ENCODE peak calls at places on chromosomes 3 and 15, in eight cellular contexts. One of them, this sample, is unnamed. For H3K4me1, the result is how much of the 10 kb centered on the place peaks cover.

GRCh38 chr3:197907196-197907595 is 42.8 kb upstream of the RPL35A start:
- DNase-seq in CD8-positive, alpha-beta T cell: no peak
- DNase-seq in upper lobe of right lung: no peak
- DNase-seq in mesenchymal stem cell: no peak
- DNase-seq in hepatocyte: no peak
- DNase-seq in mucosa of descending colon: no peak
- DNase-seq in cardiac muscle cell: no peak
- DNase-seq in HCT116: no peak
- DNase-seq in this sample: no peak

GRCh38 chr3:29772436-29772835 is 491.6 kb downstream of the RBMS3 start:
- DNase-seq in upper lobe of right lung: no peak
- DNase-seq in CD8-positive, alpha-beta T cell: no peak
- DNase-seq in cardiac muscle cell: no peak
- DNase-seq in HCT116: no peak
- DNase-seq in mesenchymal stem cell: no peak
- DNase-seq in mucosa of descending colon: no peak
- DNase-seq in hepatocyte: no peak
- DNase-seq in this sample: no peak

GRCh38 chr15:64686130-64686735 is 89.2 kb downstream of the RBPMS2 start:
- DNase-seq in CD8-positive, alpha-beta T cell: peak
- DNase-seq in HCT116: peak
- DNase-seq in hepatocyte: peak
- DNase-seq in cardiac muscle cell: peak
- DNase-seq in mesenchymal stem cell: peak
- DNase-seq in mucosa of descending colon: no peak
- DNase-seq in upper lobe of right lung: no peak
- DNase-seq in this sample: peak

GRCh38 chr15:29126208-29126536 is 143.4 kb downstream of the NSMCE3 start:
- DNase-seq in upper lobe of right lung: no peak
- DNase-seq in cardiac muscle cell: no peak
- DNase-seq in CD8-positive, alpha-beta T cell: no peak
- DNase-seq in hepatocyte: no peak
- DNase-seq in HCT116: no peak
- DNase-seq in mesenchymal stem cell: no peak
- DNase-seq in mucosa of descending colon: peak
- DNase-seq in this sample: no peak

GRCh38 chr3:58556761-58557181 is 19.8 kb upstream of the ACOX2 start:
- DNase-seq in mesenchymal stem cell: no peak
- DNase-seq in hepatocyte: no peak
- DNase-seq in HCT116: no peak
- DNase-seq in mucosa of descending colon: no peak
- DNase-seq in upper lobe of right lung: no peak
- DNase-seq in cardiac muscle cell: no peak
- DNase-seq in CD8-positive, alpha-beta T cell: no peak
- DNase-seq in this sample: peak

GRCh38 chr15:40845511-40846284 is 1.9 kb downstream of the SPINT1 start:
- DNase-seq in cardiac muscle cell: no peak
- DNase-seq in mucosa of descending colon: peak
- DNase-seq in mesenchymal stem cell: no peak
- DNase-seq in HCT116: no peak
- DNase-seq in hepatocyte: peak
- DNase-seq in upper lobe of right lung: peak
- DNase-seq in CD8-positive, alpha-beta T cell: no peak
- DNase-seq in this sample: no peak

GRCh38 chr15:70308011-70308761 is 210.5 kb upstream of the TLE3 start:
- DNase-seq in HCT116: peak
- DNase-seq in cardiac muscle cell: no peak
- DNase-seq in upper lobe of right lung: no peak
- DNase-seq in mucosa of descending colon: no peak
- DNase-seq in mesenchymal stem cell: no peak
- DNase-seq in CD8-positive, alpha-beta T cell: peak
- DNase-seq in hepatocyte: no peak
- DNase-seq in this sample: no peak

GRCh38 chr3:99953596-99953995 is 135.9 kb downstream of the CMSS1 start:
- DNase-seq in mucosa of descending colon: no peak
- DNase-seq in cardiac muscle cell: no peak
- DNase-seq in hepatocyte: no peak
- DNase-seq in upper lobe of right lung: no peak
- DNase-seq in mesenchymal stem cell: no peak
- DNase-seq in HCT116: no peak
- DNase-seq in CD8-positive, alpha-beta T cell: no peak
- DNase-seq in this sample: no peak

GRCh38 chr3:79246875-79247274 is 520.9 kb downstream of the ROBO1 start:
- DNase-seq in mucosa of descending colon: no peak
- DNase-seq in mesenchymal stem cell: no peak
- DNase-seq in CD8-positive, alpha-beta T cell: no peak
- DNase-seq in hepatocyte: no peak
- DNase-seq in cardiac muscle cell: no peak
- DNase-seq in upper lobe of right lung: no peak
- DNase-seq in HCT116: no peak
- DNase-seq in this sample: no peak

GRCh38 chr15:40105517-40106202 is 3.0 kb downstream of the BMF start:
- DNase-seq in HCT116: no peak
- DNase-seq in hepatocyte: no peak
- DNase-seq in mesenchymal stem cell: no peak
- DNase-seq in CD8-positive, alpha-beta T cell: no peak
- DNase-seq in upper lobe of right lung: no peak
- DNase-seq in cardiac muscle cell: no peak
- DNase-seq in mucosa of descending colon: no peak
- DNase-seq in this sample: no peak

GRCh38 chr3:154210986-154211385 is 89.8 kb downstream of the ARHGEF26 start:
- DNase-seq in hepatocyte: no peak
- DNase-seq in cardiac muscle cell: no peak
- DNase-seq in mucosa of descending colon: no peak
- DNase-seq in CD8-positive, alpha-beta T cell: no peak
- DNase-seq in mesenchymal stem cell: no peak
- DNase-seq in HCT116: no peak
- DNase-seq in upper lobe of right lung: no peak
- DNase-seq in this sample: peak

GRCh38 chr3:124951511-124952390 is 17.2 kb upstream of the MUC13 start:
- DNase-seq in CD8-positive, alpha-beta T cell: no peak
- DNase-seq in HCT116: no peak
- DNase-seq in hepatocyte: peak
- DNase-seq in mucosa of descending colon: peak
- DNase-seq in upper lobe of right lung: no peak
- DNase-seq in mesenchymal stem cell: no peak
- DNase-seq in cardiac muscle cell: no peak
- DNase-seq in this sample: peak

GRCh38 chr3:122920986-122921385 is 106.6 kb downstream of the SEMA5B start:
- DNase-seq in CD8-positive, alpha-beta T cell: no peak
- DNase-seq in hepatocyte: no peak
- DNase-seq in upper lobe of right lung: no peak
- DNase-seq in mesenchymal stem cell: no peak
- DNase-seq in HCT116: no peak
- DNase-seq in cardiac muscle cell: no peak
- DNase-seq in mucosa of descending colon: no peak
- DNase-seq in this sample: no peak

GRCh38 chr3:62414786-62415185 is 41.4 kb upstream of the FEZF2 start:
- DNase-seq in cardiac muscle cell: no peak
- DNase-seq in upper lobe of right lung: no peak
- DNase-seq in mucosa of descending colon: no peak
- DNase-seq in HCT116: no peak
- DNase-seq in hepatocyte: no peak
- DNase-seq in CD8-positive, alpha-beta T cell: no peak
- DNase-seq in mesenchymal stem cell: no peak
- DNase-seq in this sample: no peak

GRCh38 chr3:72520690-72521308 is 327.4 kb downstream of the SHQ1 start:
- DNase-seq in CD8-positive, alpha-beta T cell: no peak
- DNase-seq in mesenchymal stem cell: peak
- DNase-seq in upper lobe of right lung: no peak
- DNase-seq in hepatocyte: peak
- DNase-seq in mucosa of descending colon: no peak
- DNase-seq in HCT116: peak
- DNase-seq in cardiac muscle cell: no peak
- DNase-seq in this sample: peak

GRCh38 chr15:75577401-75578205 is 1.5 kb downstream of the PTPN9 start:
- DNase-seq in HCT116: no peak
- DNase-seq in CD8-positive, alpha-beta T cell: no peak
- DNase-seq in hepatocyte: no peak
- DNase-seq in mucosa of descending colon: no peak
- DNase-seq in mesenchymal stem cell: peak
- DNase-seq in upper lobe of right lung: no peak
- DNase-seq in cardiac muscle cell: no peak
- DNase-seq in this sample: peak

DNA sequence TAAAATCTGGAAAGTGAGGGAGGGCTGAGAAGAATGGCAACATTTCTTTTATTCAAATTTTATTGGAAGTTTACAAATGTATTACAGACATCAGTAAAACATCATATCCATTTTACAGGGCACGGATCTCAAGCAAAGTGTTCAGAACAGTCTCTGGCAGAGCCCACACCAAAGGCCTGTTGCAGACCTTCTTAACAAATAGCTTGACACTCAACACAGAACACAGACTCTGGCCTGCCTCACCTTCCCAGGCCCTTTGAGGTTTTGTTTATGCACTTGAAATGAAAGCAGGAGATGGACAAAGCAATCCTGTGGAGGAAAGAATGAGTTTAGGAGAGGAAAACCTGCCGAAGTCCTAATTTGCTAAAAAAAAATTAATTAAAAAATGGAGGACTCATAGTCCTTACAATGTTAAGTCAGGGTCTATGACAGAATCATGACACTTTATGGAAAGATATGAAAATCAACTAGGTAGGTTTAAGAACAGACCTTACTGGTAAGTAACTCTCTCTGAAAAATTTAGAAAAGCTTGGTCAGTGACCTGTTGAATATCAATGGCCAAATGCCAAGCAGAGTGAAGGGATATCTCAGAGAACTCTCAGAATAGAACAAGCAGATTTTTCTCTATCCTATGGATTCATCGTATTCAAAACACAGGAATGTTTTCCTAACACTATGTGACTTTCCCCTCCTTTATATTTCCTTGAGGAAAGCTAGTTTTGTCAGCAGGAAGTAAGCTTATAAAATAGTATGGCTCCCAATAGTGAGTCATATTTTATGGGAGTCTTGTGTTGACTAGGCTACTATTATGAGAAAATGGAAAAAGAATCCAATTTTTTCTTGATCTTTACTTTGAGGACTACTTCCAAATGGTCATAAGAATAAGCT is 70.8 kb upstream of the PSMD6 start:
- DNase-seq in hepatocyte: no peak
- DNase-seq in cardiac muscle cell: peak
- DNase-seq in HCT116: no peak
- DNase-seq in mucosa of descending colon: no peak
- DNase-seq in CD8-positive, alpha-beta T cell: no peak
- DNase-seq in upper lobe of right lung: no peak
- DNase-seq in mesenchymal stem cell: no peak
- DNase-seq in this sample: no peak
- H3K4me3 ChIP-seq in hepatocyte: no peak
- H3K4me3 ChIP-seq in cardiac muscle cell: no peak
- H3K4me3 ChIP-seq in HCT116: no peak
- H3K4me3 ChIP-seq in mucosa of descending colon: no peak
- H3K4me3 ChIP-seq in CD8-positive, alpha-beta T cell: no peak
- H3K4me3 ChIP-seq in upper lobe of right lung: no peak
- H3K4me3 ChIP-seq in mesenchymal stem cell: no peak
- H3K4me3 ChIP-seq in this sample: no peak

GRCh38 chr3:53023072-53023823 is 22.6 kb downstream of the SFMBT1 start:
- DNase-seq in hepatocyte: no peak
- DNase-seq in cardiac muscle cell: no peak
- DNase-seq in CD8-positive, alpha-beta T cell: no peak
- DNase-seq in upper lobe of right lung: no peak
- DNase-seq in mucosa of descending colon: no peak
- DNase-seq in HCT116: no peak
- DNase-seq in mesenchymal stem cell: peak
- DNase-seq in this sample: no peak
- H3K4me1 ChIP-seq in hepatocyte: under half
- H3K4me1 ChIP-seq in cardiac muscle cell: under half
- H3K4me1 ChIP-seq in CD8-positive, alpha-beta T cell: under half
- H3K4me1 ChIP-seq in upper lobe of right lung: under half
- H3K4me1 ChIP-seq in mucosa of descending colon: under half
- H3K4me1 ChIP-seq in HCT116: under half
- H3K4me1 ChIP-seq in mesenchymal stem cell: under half
- H3K4me1 ChIP-seq in this sample: under half

GRCh38 chr15:45183001-45183400 is 4.8 kb downstream of the SHF start:
- DNase-seq in CD8-positive, alpha-beta T cell: no peak
- DNase-seq in mesenchymal stem cell: no peak
- DNase-seq in HCT116: no peak
- DNase-seq in cardiac muscle cell: no peak
- DNase-seq in hepatocyte: no peak
- DNase-seq in upper lobe of right lung: no peak
- DNase-seq in mucosa of descending colon: no peak
- DNase-seq in this sample: no peak

GRCh38 chr15:45185069-45185779 is 2.5 kb downstream of the SHF start:
- DNase-seq in cardiac muscle cell: no peak
- DNase-seq in hepatocyte: no peak
- DNase-seq in CD8-positive, alpha-beta T cell: no peak
- DNase-seq in HCT116: no peak
- DNase-seq in upper lobe of right lung: no peak
- DNase-seq in mesenchymal stem cell: no peak
- DNase-seq in mucosa of descending colon: no peak
- DNase-seq in this sample: no peak

GRCh38 chr15:45181491-45182285 is 6.1 kb downstream of the SHF start:
- DNase-seq in cardiac muscle cell: no peak
- DNase-seq in mucosa of descending colon: no peak
- DNase-seq in CD8-positive, alpha-beta T cell: no peak
- DNase-seq in HCT116: no peak
- DNase-seq in mesenchymal stem cell: no peak
- DNase-seq in upper lobe of right lung: no peak
- DNase-seq in hepatocyte: no peak
- DNase-seq in this sample: peak

GRCh38 chr15:45184562-45185041 is 3.2 kb downstream of the SHF start:
- DNase-seq in cardiac muscle cell: no peak
- DNase-seq in CD8-positive, alpha-beta T cell: no peak
- DNase-seq in hepatocyte: no peak
- DNase-seq in HCT116: no peak
- DNase-seq in upper lobe of right lung: no peak
- DNase-seq in mesenchymal stem cell: no peak
- DNase-seq in mucosa of descending colon: no peak
- DNase-seq in this sample: no peak

GRCh38 chr15:45183511-45183910 is 4.3 kb downstream of the SHF start:
- DNase-seq in mucosa of descending colon: no peak
- DNase-seq in hepatocyte: no peak
- DNase-seq in HCT116: no peak
- DNase-seq in cardiac muscle cell: no peak
- DNase-seq in upper lobe of right lung: no peak
- DNase-seq in CD8-positive, alpha-beta T cell: no peak
- DNase-seq in mesenchymal stem cell: no peak
- DNase-seq in this sample: peak
- H3K4me3 ChIP-seq in mucosa of descending colon: no peak
- H3K4me3 ChIP-seq in hepatocyte: no peak
- H3K4me3 ChIP-seq in HCT116: no peak
- H3K4me3 ChIP-seq in cardiac muscle cell: no peak
- H3K4me3 ChIP-seq in upper lobe of right lung: no peak
- H3K4me3 ChIP-seq in CD8-positive, alpha-beta T cell: no peak
- H3K4me3 ChIP-seq in mesenchymal stem cell: no peak
- H3K4me3 ChIP-seq in this sample: no peak

DNA sequence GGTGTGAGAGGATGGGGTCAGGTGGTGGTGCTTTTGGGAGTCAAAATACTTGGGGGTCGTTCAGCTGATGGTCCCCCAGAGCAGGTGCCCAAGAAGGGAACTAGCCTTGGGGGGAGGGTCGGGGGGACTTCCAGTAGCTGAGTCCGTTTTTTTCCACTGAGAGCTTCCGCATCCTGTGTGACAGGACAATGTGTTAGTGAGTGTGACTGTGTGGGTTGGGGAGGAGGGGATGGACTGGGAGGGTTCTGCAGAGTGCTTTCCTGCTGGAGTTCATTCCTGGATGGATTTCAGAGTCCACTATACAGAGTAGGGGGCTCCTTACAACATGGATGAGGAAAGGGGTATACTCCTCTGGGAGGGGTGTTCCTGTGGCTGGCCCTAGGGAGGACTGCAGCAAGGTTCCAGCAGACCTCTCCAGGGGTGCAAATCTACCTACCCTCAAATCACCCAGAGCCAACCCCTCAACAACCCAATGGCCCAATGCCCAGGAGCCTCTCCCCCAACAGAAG is 601 bp upstream of the HYAL2 start:
- DNase-seq in hepatocyte: no peak
- DNase-seq in cardiac muscle cell: no peak
- DNase-seq in mesenchymal stem cell: no peak
- DNase-seq in upper lobe of right lung: no peak
- DNase-seq in mucosa of descending colon: no peak
- DNase-seq in CD8-positive, alpha-beta T cell: no peak
- DNase-seq in HCT116: no peak
- DNase-seq in this sample: no peak
- H3K4me1 ChIP-seq in hepatocyte: under half
- H3K4me1 ChIP-seq in cardiac muscle cell: under half
- H3K4me1 ChIP-seq in mesenchymal stem cell: under half
- H3K4me1 ChIP-seq in upper lobe of right lung: half or more
- H3K4me1 ChIP-seq in mucosa of descending colon: under half
- H3K4me1 ChIP-seq in CD8-positive, alpha-beta T cell: under half
- H3K4me1 ChIP-seq in HCT116: half or more
- H3K4me1 ChIP-seq in this sample: under half